ENCODE peak calls at places on chromosomes 16 and 17, in four cellular contexts. B is CD8-positive, alpha-beta memory T cell; Z is esophagus squamous epithelium; N is GM12878. X is an unnamed sample.

GRCh38 chr17:8791910-8792270 is 7.3 kb downstream of the MFSD6L start:
- DNase-seq in B (no peak), Z (no peak), N (no peak), X (no peak)

GRCh38 chr16:23235176-23235575 is 52.6 kb downstream of the SCNN1G start:
- DNase-seq in B (no peak), Z (no peak), N (no peak), X (no peak)

GRCh38 chr17:34584805-34585416 is 5.5 kb downstream of the TMEM132E start:
- DNase-seq in B (no peak), Z (no peak), N (no peak), X (no peak)

GRCh38 chr17:38421871-38422819 is 6.1 kb upstream of the ARHGAP23 start:
- DNase-seq in B (no peak), Z (no peak), N (no peak), X (no peak)

GRCh38 chr16:9013508-9013864 is 49.8 kb upstream of the USP7 start:
- DNase-seq in B (no peak), Z (no peak), N (no peak), X (no peak)

GRCh38 chr17:30426292-30426691 is 47.6 kb downstream of the CPD start:
- DNase-seq in B (no peak), Z (no peak), N (no peak), X (no peak)

GRCh38 chr17:77622627-77623026 is 335.9 kb upstream of the TNRC6C start:
- DNase-seq in B (no peak), Z (no peak), N (no peak), X (no peak)

GRCh38 chr16:27781195-27781524 is 231.2 kb downstream of the KATNIP start:
- DNase-seq in B (no peak), Z (no peak), N (no peak), X (no peak)

GRCh38 chr17:45106582-45106981 is 25.7 kb downstream of the PLCD3 start:
- DNase-seq in B (no peak), Z (no peak), N (no peak), X (no peak)

GRCh38 chr17:32498362-32498761 is 11.6 kb downstream of the CDK5R1 start:
- DNase-seq in B (no peak), Z (no peak), N (no peak), X (no peak)

GRCh38 chr17:31357831-31358400 is 33.6 kb upstream of the RAB11FIP4 start:
- DNase-seq in B (no peak), Z (no peak), N (no peak), X (no peak)

GRCh38 chr16:49492090-49492801 is 118.6 kb downstream of the C16orf78 start:
- DNase-seq in B (peak), Z (no peak), N (no peak), X (peak)

GRCh38 chr16:1026057-1026783 is 44.6 kb downstream of the SOX8 start:
- DNase-seq in B (no peak), Z (no peak), N (no peak), X (no peak)

GRCh38 chr16:1271380-1271749 is 15.5 kb downstream of the TPSD1 start:
- DNase-seq in B (no peak), Z (no peak), N (no peak), X (no peak)

GRCh38 chr16:27429981-27430441 is 28.0 kb downstream of the IL21R start:
- DNase-seq in B (no peak), Z (no peak), N (no peak), X (no peak)

GRCh38 chr16:27366687-27367462 is 35.1 kb upstream of the IL21R start:
- DNase-seq in B (no peak), Z (no peak), N (no peak), X (no peak)

GRCh38 chr16:84763629-84764028 is 56.2 kb upstream of the CRISPLD2 start:
- DNase-seq in B (no peak), Z (no peak), N (no peak), X (no peak)

GRCh38 chr16:86865866-86866675 is 287.7 kb downstream of the FOXL1 start:
- DNase-seq in B (no peak), Z (no peak), N (no peak), X (no peak)

DNA sequence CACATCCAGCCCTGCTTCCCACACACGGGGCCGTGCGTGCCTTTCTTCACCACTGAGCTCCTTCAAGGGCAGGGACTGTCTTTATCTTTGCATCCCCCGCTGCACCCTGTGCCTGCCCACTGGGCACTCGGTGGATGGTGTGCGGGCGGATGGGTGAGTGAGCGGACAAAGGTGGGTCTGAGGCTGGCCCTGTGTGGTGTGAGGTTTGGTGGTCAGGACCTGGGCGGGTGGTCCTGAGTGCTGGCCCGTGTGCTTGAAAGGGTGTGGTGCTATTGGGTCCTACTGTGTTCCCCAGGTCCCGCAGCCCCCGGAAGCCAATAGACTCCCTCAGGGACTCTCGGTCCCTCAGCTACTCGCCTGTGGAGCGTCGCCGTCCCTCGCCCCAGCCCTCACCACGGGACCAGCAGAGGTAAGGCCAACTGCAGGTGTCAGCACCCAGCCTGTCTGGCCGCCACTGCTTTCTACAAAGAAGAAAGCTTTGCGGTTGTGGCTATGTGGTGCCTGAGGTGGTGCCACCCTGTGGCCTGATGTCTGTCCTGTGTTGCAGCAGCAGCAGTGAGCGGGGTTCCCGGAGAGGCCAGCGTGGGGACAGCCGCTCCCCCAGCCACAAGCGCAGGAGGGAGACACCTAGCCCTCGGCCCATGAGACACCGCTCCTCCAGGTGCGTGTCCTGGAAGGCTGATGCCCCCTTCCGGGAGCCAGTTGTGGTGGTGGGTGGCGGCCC is 6.9 kb downstream of the ELOB start:
- DNase-seq in B (no peak), Z (no peak), N (no peak), X (no peak)
- H3K27ac ChIP-seq in B (no peak), Z (peak), N (no peak), X (no peak)

GRCh38 chr16:51701025-51701424 is 550.0 kb upstream of the SALL1 start:
- DNase-seq in B (no peak), Z (no peak), N (no peak), X (no peak)

GRCh38 chr16:51697454-51697853 is 546.4 kb upstream of the SALL1 start:
- DNase-seq in B (no peak), Z (no peak), N (no peak), X (no peak)

GRCh38 chr16:51698647-51699046 is 547.6 kb upstream of the SALL1 start:
- DNase-seq in B (no peak), Z (no peak), N (no peak), X (no peak)
- H3K4me3 ChIP-seq in B (no peak), Z (no peak), N (no peak), X (no peak)

DNA sequence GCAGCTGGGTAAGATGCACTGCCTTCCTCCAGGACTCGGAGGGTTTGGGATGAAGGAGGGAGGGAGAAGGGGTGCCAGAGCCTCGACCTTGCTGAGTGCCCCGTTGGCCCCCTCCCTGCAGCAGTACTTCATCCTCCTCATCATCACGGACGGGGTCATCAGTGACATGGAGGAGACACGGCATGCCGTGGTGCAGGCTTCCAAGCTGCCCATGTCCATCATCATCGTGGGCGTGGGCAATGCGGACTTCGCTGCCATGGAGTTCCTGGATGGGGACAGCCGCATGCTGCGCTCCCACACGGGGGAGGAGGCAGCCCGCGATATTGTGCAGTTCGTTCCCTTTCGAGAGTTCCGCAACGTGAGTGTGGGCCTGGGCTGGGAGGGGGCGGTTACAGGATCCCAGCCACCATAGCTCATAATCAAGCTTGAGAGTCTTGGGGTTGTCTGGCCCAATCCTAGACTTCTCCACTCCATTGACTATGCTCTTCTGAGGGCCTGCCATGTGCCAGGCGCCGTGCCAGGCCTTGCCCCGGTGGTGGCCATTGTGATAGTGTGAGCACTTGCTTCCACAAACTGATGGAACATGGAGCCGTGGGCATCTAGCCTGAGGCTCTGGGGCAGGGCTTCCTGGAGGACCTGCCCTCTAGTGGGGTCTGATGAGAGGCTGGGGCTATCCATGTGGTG is 39.7 kb downstream of the PSME3IP1 start:
- DNase-seq in B (no peak), Z (no peak), N (no peak), X (no peak)
- H3K27ac ChIP-seq in B (no peak), Z (no peak), N (no peak), X (no peak)

GRCh38 chr17:81165246-81166032 is at the start of gene PVALEF:
- DNase-seq in B (no peak), Z (no peak), N (no peak), X (no peak)
- H3K4me3 ChIP-seq in B (no peak), Z (peak), N (no peak), X (peak)

GRCh38 chr17:82440991-82441627 is 9.4 kb downstream of the CYBC1 start:
- DNase-seq in B (no peak), Z (no peak), N (no peak), X (no peak)
- H3K27ac ChIP-seq in B (no peak), Z (peak), N (no peak), X (peak)

GRCh38 chr17:351875-352420 is 659 bp downstream of the RPH3AL start:
- DNase-seq in B (no peak), Z (no peak), N (no peak), X (no peak)
- H3K4me3 ChIP-seq in B (no peak), Z (no peak), N (no peak), X (no peak)

DNA sequence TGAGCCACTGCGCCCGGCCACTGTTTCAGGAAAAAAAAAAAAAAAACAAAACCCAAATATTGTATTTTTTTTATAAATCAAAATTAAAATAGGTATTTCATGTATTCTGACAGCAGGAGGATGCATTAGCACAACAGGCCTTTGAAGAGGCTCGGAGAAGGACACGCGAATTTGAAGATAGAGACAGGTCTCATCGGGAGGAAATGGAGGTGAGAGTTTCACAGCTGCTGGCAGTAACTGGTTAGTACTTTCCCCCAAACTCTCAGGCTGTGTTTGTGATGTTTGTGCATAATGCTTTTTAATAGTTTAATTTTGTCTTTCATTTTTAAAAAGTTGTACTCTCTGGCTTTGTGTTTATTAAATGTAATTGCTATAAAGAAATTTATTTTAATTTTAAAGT is 27.6 kb upstream of the PHAF1 start:
- DNase-seq in B (no peak), Z (no peak), N (no peak), X (no peak)
- H3K27ac ChIP-seq in B (no peak), Z (no peak), N (no peak), X (no peak)

X was measured in prostate gland.